ENCODE peak calls at places on chromosomes 3 and 15, in four cellular contexts. U, Y, D and K are unnamed samples.

GRCh38 chr3:159075302-159075701 is 273.4 kb downstream of the MFSD1 start:
- DNase-seq in Y (no peak), D (no peak), U (no peak), K (no peak)

GRCh38 chr3:81218023-81218422 is 543.4 kb downstream of the GBE1 start:
- DNase-seq in U (no peak), Y (peak), D (no peak), K (peak)

GRCh38 chr3:106466881-106467280 is 598.1 kb upstream of the CBLB start:
- DNase-seq in D (no peak), Y (no peak), U (no peak), K (no peak)

GRCh38 chr3:66633564-66633963 is 132.7 kb upstream of the LRIG1 start:
- DNase-seq in Y (peak), U (no peak), D (no peak), K (no peak)

GRCh38 chr3:174457758-174458157 is 401.4 kb upstream of the NAALADL2 start:
- DNase-seq in U (no peak), Y (no peak), D (no peak), K (no peak)

GRCh38 chr15:74144153-74144775 is 13.9 kb downstream of the ISLR2 start:
- DNase-seq in D (no peak), U (no peak), Y (no peak), K (no peak)

GRCh38 chr3:71433631-71434030 is 149.9 kb downstream of the FOXP1 start:
- DNase-seq in Y (no peak), D (no peak), U (no peak), K (no peak)

GRCh38 chr3:60094392-60094947 is 1044.6 kb upstream of the CFAP20DC start:
- DNase-seq in D (no peak), U (peak), Y (no peak), K (no peak)

GRCh38 chr3:190338717-190339116 is 16.5 kb upstream of the CLDN1 start:
- DNase-seq in D (no peak), U (no peak), Y (no peak), K (peak)

GRCh38 chr3:174949523-174949922 is 90.4 kb downstream of the NAALADL2 start:
- DNase-seq in Y (no peak), U (no peak), D (no peak), K (peak)

GRCh38 chr3:78258798-78259197 is 1218.9 kb downstream of the ROBO2 start:
- DNase-seq in U (no peak), Y (no peak), D (no peak), K (peak)

GRCh38 chr15:51038258-51039042 is 56.3 kb downstream of the TNFAIP8L3 start:
- DNase-seq in Y (no peak), D (no peak), U (no peak), K (no peak)

GRCh38 chr3:23518441-23518840 is 287.3 kb upstream of the UBE2E1 start:
- DNase-seq in D (no peak), Y (no peak), U (no peak), K (no peak)